ENCODE peak calls at places on chromosomes 16 and 17, in nine cellular contexts. K is mesendoderm; M is A172; W is fibroblast of pulmonary artery; X is naive thymus-derived CD4-positive, alpha-beta T cell; J is HEK293T; Z is AG20443; V is NCI-H460; O is AG10803. E is an unnamed sample.

GRCh38 chr17:6558276-6558675 is 1.9 kb upstream of the PITPNM3 start:
- DNase-seq in K (no peak), M (no peak), W (no peak), X (no peak), J (no peak), Z (no peak), V (no peak), O (no peak), E (no peak)

GRCh38 chr17:31678431-31678830 is 180.6 kb downstream of the COPRS start:
- DNase-seq in K (peak), M (peak), W (no peak), X (no peak), J (no peak), Z (peak), V (no peak), O (peak), E (peak)

GRCh38 chr16:369866-370436 is 387 bp downstream of the MRPL28 start:
- DNase-seq in K (peak), M (no peak), W (no peak), X (no peak), J (peak), Z (peak), V (no peak), O (no peak), E (peak)

GRCh38 chr17:15920758-15921239 is 24.1 kb upstream of the ADORA2B start:
- DNase-seq in K (peak), M (peak), W (peak), X (no peak), J (peak), Z (peak), V (peak), O (peak), E (no peak)

GRCh38 chr17:6755281-6755680 is 565 bp upstream of the XAF1 start:
- DNase-seq in K (no peak), M (no peak), W (peak), X (no peak), J (no peak), Z (peak), V (no peak), O (peak), E (no peak)

GRCh38 chr16:19926449-19927390 is 42.1 kb upstream of the GPRC5B start:
- DNase-seq in K (peak), M (peak), W (peak), X (no peak), J (no peak), Z (no peak), V (peak), O (peak), E (no peak)

GRCh38 chr16:74936902-74937560 is 47.9 kb downstream of the WDR59 start:
- DNase-seq in K (no peak), M (peak), W (peak), X (no peak), J (no peak), Z (peak), V (no peak), O (peak), E (no peak)

GRCh38 chr16:72094266-72094610 is 591 bp downstream of the DHX38 start:
- DNase-seq in K (peak), M (no peak), W (no peak), X (no peak), J (no peak), Z (no peak), V (no peak), O (peak), E (no peak)

GRCh38 chr16:48687421-48688038 is 77.5 kb upstream of the N4BP1 start:
- DNase-seq in K (peak), M (peak), W (peak), X (no peak), J (peak), Z (peak), V (peak), O (peak), E (peak)

GRCh38 chr17:44754276-44754675 is 4.5 kb upstream of the ADAM11 start:
- DNase-seq in K (no peak), M (no peak), W (no peak), X (no peak), J (no peak), Z (no peak), V (no peak), O (no peak), E (no peak)

GRCh38 chr16:31268033-31268365 is 8.2 kb downstream of the ITGAM start:
- DNase-seq in K (no peak), M (no peak), W (no peak), X (no peak), J (no peak), Z (no peak), V (no peak), O (no peak), E (no peak)

GRCh38 chr17:58303981-58304734 is 23.4 kb upstream of the MPO start:
- DNase-seq in K (peak), M (peak), W (peak), X (peak), J (peak), Z (peak), V (peak), O (peak), E (peak)

E was measured in left lobe of liver.